ENCODE peak calls at places on chromosomes 16 and 17, in nine cellular contexts. E is T follicular helper cell; S is CD8-positive, alpha-beta memory T cell; X is dorsolateral prefrontal cortex; G is astrocyte of the spinal cord; Y is naive thymus-derived CD8-positive, alpha-beta T cell; I is posterior cingulate gyrus; H is stimulated activated CD8-positive, alpha-beta memory T cell treated with anti-CD3 and anti-CD28 coated beads, Interleukin-12 subunit alpha, Interleukin-12 subunit beta, amount 100 ng/mL, for 1 hour; U is NCI-H1092 treated with DMSO at 0.1 percent for 48 hours. L is an unnamed sample.

GRCh38 chr16:53620476-53620875 is 83.2 kb downstream of the RPGRIP1L start:
- DNase-seq in E (no peak), S (no peak), X (no peak), G (no peak), Y (no peak), I (no peak), H (no peak), U (no peak), L (no peak)

GRCh38 chr16:84514874-84515835 is 10.7 kb upstream of the MEAK7 start:
- DNase-seq in E (peak; percentile 71), S (peak; percentile 63), X (no peak), G (no peak), Y (peak; percentile 80), I (no peak), H (peak; percentile 71), U (peak; percentile 21), L (no peak)

GRCh38 chr16:31474173-31474714 is 2.3 kb downstream of the TGFB1I1 start:
- DNase-seq in E (no peak), S (no peak), X (no peak), G (peak; percentile 90), Y (no peak), I (no peak), H (no peak), U (no peak), L (no peak)

GRCh38 chr17:19513897-19514488 is 19.7 kb upstream of the SLC47A1 start:
- DNase-seq in E (peak; percentile 42), S (peak; percentile 45), X (peak; percentile 73), G (peak; percentile 59), Y (peak; percentile 74), I (peak; percentile 78), H (peak; percentile 46), U (peak; percentile 39), L (peak; percentile 57)

GRCh38 chr16:82715833-82716232 is 89.1 kb downstream of the CDH13 start:
- DNase-seq in E (no peak), S (no peak), X (no peak), G (no peak), Y (no peak), I (no peak), H (no peak), U (no peak), L (no peak)

GRCh38 chr16:30112197-30113030 is 923 bp downstream of the GDPD3 start:
- DNase-seq in E (no peak), S (peak; percentile 36), X (peak; percentile 58), G (peak; percentile 30), Y (no peak), I (peak; percentile 56), H (peak; percentile 37), U (no peak), L (peak; percentile 67)

GRCh38 chr16:53123753-53124152 is 69.0 kb downstream of the CHD9 start:
- DNase-seq in E (no peak), S (no peak), X (no peak), G (no peak), Y (no peak), I (no peak), H (no peak), U (no peak), L (peak; percentile 45)

GRCh38 chr17:65485388-65486299 is 75.8 kb downstream of the AXIN2 start:
- DNase-seq in E (no peak), S (no peak), X (no peak), G (peak; percentile 22), Y (no peak), I (no peak), H (no peak), U (peak; percentile 34), L (no peak)

GRCh38 chr17:13593021-13593751 is 8.5 kb downstream of the HS3ST3A1 start:
- DNase-seq in E (no peak), S (no peak), X (no peak), G (no peak), Y (no peak), I (no peak), H (no peak), U (no peak), L (no peak)

GRCh38 chr16:55297062-55297909 is 26.7 kb upstream of the IRX6 start:
- DNase-seq in E (no peak), S (no peak), X (no peak), G (peak; percentile 2), Y (no peak), I (no peak), H (no peak), U (no peak), L (no peak)

GRCh38 chr17:78314683-78315354 is 45.1 kb downstream of the SOCS3 start:
- DNase-seq in E (no peak), S (no peak), X (no peak), G (no peak), Y (no peak), I (no peak), H (no peak), U (no peak), L (no peak)

GRCh38 chr17:42405963-42406495 is 17.0 kb downstream of the CAVIN1 start:
- DNase-seq in E (peak; percentile 71), S (peak; percentile 74), X (peak; percentile 88), G (peak; percentile 66), Y (peak; percentile 79), I (peak; percentile 84), H (peak; percentile 66), U (peak; percentile 66), L (peak; percentile 57)

GRCh38 chr17:51733166-51733565 is 425.3 kb downstream of the CA10 start:
- DNase-seq in E (no peak), S (no peak), X (no peak), G (no peak), Y (no peak), I (no peak), H (no peak), U (no peak), L (no peak)

L was measured in hepatic stellate cell.